ENCODE peak calls at places on chromosomes 6 and 20, in five cellular contexts. A is stomach, C is NB4, Y is adrenal gland, B is transverse colon. R is an unnamed sample.

GRCh38 chr6:43938178-43939101 is 168.4 kb downstream of the VEGFA start:
- DNase-seq in A (no peak), B (no peak), Y (no peak), C (no peak), R (no peak)

GRCh38 chr20:23874747-23875146 is 4.8 kb downstream of the CST5 start:
- DNase-seq in Y (no peak), C (peak; percentile 90), B (no peak), A (no peak), R (no peak)

GRCh38 chr6:36025932-36026327 is 1.5 kb upstream of the SLC26A8 start:
- DNase-seq in B (no peak), A (no peak), Y (no peak), C (no peak), R (peak; percentile 43)

GRCh38 chr20:63267681-63268080 is 4.9 kb upstream of the ARFGAP1 start:
- DNase-seq in Y (no peak), B (no peak), A (no peak), C (no peak), R (no peak)

GRCh38 chr6:160111812-160112211 is 9.8 kb upstream of the SLC22A1 start:
- DNase-seq in B (no peak), Y (no peak), C (no peak), A (no peak), R (no peak)

GRCh38 chr6:36853325-36853724 is 14.1 kb upstream of the CPNE5 start:
- DNase-seq in A (no peak), Y (no peak), C (peak; percentile 95), B (no peak), R (peak; percentile 40)

GRCh38 chr20:63475209-63475608 is 2.8 kb upstream of the KCNQ2 start:
- DNase-seq in A (no peak), B (no peak), Y (peak; percentile 58), C (peak; percentile 55), R (no peak)

GRCh38 chr6:121817141-121817540 is 381.7 kb downstream of the GJA1 start:
- DNase-seq in Y (no peak), A (no peak), B (no peak), C (peak; percentile 21), R (no peak)

GRCh38 chr6:80872951-80873308 is 766.5 kb downstream of the BCKDHB start:
- DNase-seq in A (no peak), Y (no peak), C (no peak), B (no peak), R (no peak)

GRCh38 chr20:8996817-8997512 is 71.9 kb upstream of the PLCB4 start:
- DNase-seq in C (no peak), Y (no peak), A (no peak), B (no peak), R (no peak)

GRCh38 chr6:158605266-158605878 is 39.2 kb downstream of the DYNLT1 start:
- DNase-seq in Y (peak; percentile 59), C (peak; percentile 67), A (peak; percentile 61), B (peak; percentile 73), R (peak; percentile 30)

GRCh38 chr6:44800171-44800671 is 412.7 kb downstream of the CDC5L start:
- DNase-seq in A (no peak), Y (peak; percentile 50), B (no peak), C (no peak), R (no peak)

GRCh38 chr20:45100563-45101245 is at the start of gene KCNS1:
- DNase-seq in A (no peak), C (peak; percentile 76), Y (peak; percentile 29), B (no peak), R (no peak)

GRCh38 chr6:136173519-136174507 is 76.3 kb downstream of the MTFR2 start:
- DNase-seq in C (peak; percentile 14), A (no peak), B (no peak), Y (peak; percentile 83), R (no peak)

GRCh38 chr6:105200133-105200730 is 20.4 kb upstream of the POPDC3 start:
- DNase-seq in C (no peak), B (no peak), Y (no peak), A (no peak), R (no peak)

GRCh38 chr6:165820407-165820806 is 157.4 kb upstream of the PDE10A start:
- DNase-seq in C (no peak), Y (no peak), B (no peak), A (no peak), R (no peak)

GRCh38 chr20:49513531-49513930 is 31.1 kb upstream of the KCNB1 start:
- DNase-seq in Y (no peak), A (no peak), C (peak; percentile 25), B (no peak), R (no peak)

GRCh38 chr6:124881898-124882579 is 80.2 kb upstream of the RNF217 start:
- DNase-seq in Y (no peak), C (no peak), B (no peak), A (no peak), R (no peak)

GRCh38 chr20:62364911-62365736 is 2.0 kb downstream of the LAMA5 start:
- DNase-seq in C (no peak), Y (peak; percentile 94), A (peak; percentile 56), B (peak; percentile 17), R (no peak)

GRCh38 chr6:39137235-39137634 is 22.2 kb upstream of the SAYSD1 start:
- DNase-seq in C (peak; percentile 59), Y (peak; percentile 26), B (peak; percentile 17), A (peak; percentile 29), R (no peak)

GRCh38 chr6:76790045-76790796 is 673.1 kb downstream of the HTR1B start:
- DNase-seq in Y (no peak), C (no peak), A (peak; percentile 27), B (no peak), R (no peak)

GRCh38 chr20:47610247-47610944 is 108.7 kb downstream of the NCOA3 start:
- DNase-seq in Y (peak; percentile 84), A (peak; percentile 53), B (peak; percentile 44), C (peak; percentile 66), R (peak; percentile 41)

GRCh38 chr6:90494067-90494773 is 92.7 kb downstream of the MAP3K7 start:
- DNase-seq in Y (no peak), C (no peak), B (no peak), A (no peak), R (no peak)

GRCh38 chr20:3753098-3753497 is 14.5 kb downstream of the ADISSP start:
- DNase-seq in B (peak; percentile 69), C (peak; percentile 82), Y (peak; percentile 66), A (peak; percentile 70), R (peak; percentile 85)
- TF ChIP-seq POLR2A in B (no peak), C (no peak), Y (no peak), A (no peak), R (no peak)

DNA sequence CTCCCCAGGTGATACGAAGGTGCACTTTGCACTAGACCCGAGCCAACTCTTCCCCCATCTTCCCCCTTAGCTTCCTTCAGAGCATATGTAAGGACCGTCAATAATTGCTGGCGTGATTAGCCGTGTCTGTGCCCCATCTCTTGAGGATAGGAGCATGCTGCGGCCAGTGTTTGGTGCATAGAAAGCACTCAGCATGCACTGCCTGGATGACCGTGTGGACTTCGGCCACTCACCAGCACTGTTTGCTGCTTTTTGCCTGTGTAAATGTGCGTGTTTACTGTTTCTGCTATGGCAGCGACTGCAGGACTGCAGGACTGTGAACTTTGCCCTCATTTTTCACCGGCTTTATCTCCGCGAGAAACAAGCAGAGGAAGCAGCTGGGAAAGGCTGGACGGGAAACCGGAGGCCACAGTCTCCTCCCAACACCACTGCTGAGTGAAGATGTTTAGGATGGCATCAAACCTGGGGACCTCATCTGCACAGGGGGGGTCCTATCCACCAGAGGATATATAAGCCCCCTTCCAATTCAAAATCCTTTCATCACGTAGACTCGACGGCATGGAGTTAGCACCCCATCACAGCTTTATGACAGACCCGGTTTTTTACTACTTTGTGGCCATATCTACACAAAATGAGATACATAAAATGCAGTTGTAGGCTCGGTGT is 150.6 kb upstream of the AFDN start:
- DNase-seq in Y (peak; percentile 33), C (no peak), B (peak; percentile 78), A (peak; percentile 72), R (no peak)
- TF ChIP-seq POLR2A in Y (no peak), C (no peak), B (peak; percentile 13), A (no peak), R (no peak)

DNA sequence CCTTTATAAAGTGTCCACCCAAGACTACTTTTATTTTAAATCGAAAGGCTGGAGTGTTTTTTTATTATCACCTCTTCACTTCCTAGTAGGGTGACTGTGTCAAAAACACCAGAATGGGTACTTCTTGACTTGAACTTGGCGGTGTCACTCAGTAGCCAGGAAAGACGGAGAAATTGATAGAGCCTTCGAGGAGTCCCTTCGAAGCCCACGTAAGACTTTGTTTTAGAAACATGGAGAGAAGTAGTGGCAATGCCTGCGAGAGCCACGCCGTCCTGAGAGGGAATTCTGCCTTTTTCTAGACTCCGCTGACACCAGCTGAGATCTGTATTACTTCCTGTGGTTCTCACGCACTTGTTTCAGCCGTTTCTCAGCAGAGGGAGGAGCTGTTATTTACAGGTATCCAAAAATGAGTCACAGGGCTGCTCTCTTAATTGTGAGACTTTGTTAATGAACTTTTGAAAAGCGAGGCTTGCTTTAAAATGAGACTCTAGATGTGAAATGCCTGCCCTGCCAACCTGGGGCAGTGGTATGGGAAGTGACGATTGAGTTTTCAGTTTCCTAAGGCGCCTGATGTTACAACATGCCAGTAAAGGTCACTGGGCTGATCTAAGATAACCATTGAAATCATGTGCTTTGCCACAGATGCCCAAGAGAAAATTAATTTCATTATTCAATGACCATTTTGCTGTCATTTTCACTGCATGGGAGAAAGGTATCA is 852 bp downstream of the STX11 start:
- DNase-seq in C (peak; percentile 75), A (no peak), B (peak; percentile 28), Y (peak; percentile 51), R (no peak)
- TF ChIP-seq POLR2A in C (peak; percentile 31), A (no peak), B (peak; percentile 36), Y (peak; percentile 71), R (no peak)

GRCh38 chr6:26305097-26305841 is 59.7 kb upstream of the BTN3A2 start:
- DNase-seq in Y (peak; percentile 67), A (peak; percentile 44), C (peak; percentile 78), B (peak; percentile 58), R (no peak)
- TF ChIP-seq POLR2A in Y (no peak), A (no peak), C (no peak), B (no peak), R (no peak)

GRCh38 chr6:7313505-7314165 is 636 bp upstream of the SSR1 start:
- DNase-seq in C (no peak), B (no peak), Y (peak; percentile 13), A (no peak), R (no peak)

GRCh38 chr6:7311171-7311570 is 1.8 kb downstream of the SSR1 start:
- DNase-seq in B (no peak), A (no peak), C (no peak), Y (no peak), R (no peak)

GRCh38 chr6:7311920-7312615 is 931 bp downstream of the SSR1 start:
- DNase-seq in A (no peak), C (peak; percentile 25), Y (no peak), B (no peak), R (no peak)

GRCh38 chr6:7314414-7314813 is 1.4 kb upstream of the SSR1 start:
- DNase-seq in B (no peak), A (no peak), Y (no peak), C (no peak), R (no peak)

GRCh38 chr6:7312616-7313504 is at the start of gene SSR1:
- DNase-seq in A (peak; percentile 98), Y (peak; percentile 98), C (peak; percentile 99), B (peak; percentile 98), R (peak; percentile 99)
- TF ChIP-seq POLR2A in A (peak; percentile 55), Y (peak; percentile 63), C (peak; percentile 87), B (peak; percentile 79), R (peak; percentile 79)